ENCODE peak calls at places on chromosomes 12 and 14, in six cellular contexts. One of them, this sample, is unnamed.

GRCh38 chr12:104569348-104570173 is 112.8 kb downstream of the CHST11 start:
- DNase-seq in endothelial cell: no peak
- DNase-seq in PC-3: no peak
- DNase-seq in left lung: peak; percentile 43
- DNase-seq in natural killer cell: peak; percentile 61
- DNase-seq in OCI-LY7: peak; percentile 39
- DNase-seq in this sample: peak; percentile 76

GRCh38 chr14:86739761-86740160 is 1209.8 kb downstream of the FLRT2 start:
- DNase-seq in natural killer cell: no peak
- DNase-seq in PC-3: peak; percentile 6
- DNase-seq in left lung: no peak
- DNase-seq in endothelial cell: no peak
- DNase-seq in OCI-LY7: no peak
- DNase-seq in this sample: no peak

GRCh38 chr12:57175428-57176138 is 28.2 kb upstream of the LRP1-AS start:
- DNase-seq in OCI-LY7: peak; percentile 21
- DNase-seq in left lung: peak; percentile 59
- DNase-seq in PC-3: peak; percentile 80
- DNase-seq in natural killer cell: peak; percentile 35
- DNase-seq in endothelial cell: peak; percentile 84
- DNase-seq in this sample: peak; percentile 78

GRCh38 chr14:89425931-89426330 is 8.9 kb upstream of the FOXN3 start:
- DNase-seq in left lung: no peak
- DNase-seq in natural killer cell: no peak
- DNase-seq in PC-3: peak; percentile 91
- DNase-seq in endothelial cell: no peak
- DNase-seq in OCI-LY7: no peak
- DNase-seq in this sample: peak; percentile 72

GRCh38 chr12:31618228-31619025 is 27.5 kb upstream of the DENND5B start:
- DNase-seq in OCI-LY7: no peak
- DNase-seq in left lung: no peak
- DNase-seq in PC-3: no peak
- DNase-seq in endothelial cell: no peak
- DNase-seq in natural killer cell: no peak
- DNase-seq in this sample: no peak

GRCh38 chr14:39339003-39339402 is 93.2 kb downstream of the FBXO33 start:
- DNase-seq in PC-3: no peak
- DNase-seq in endothelial cell: no peak
- DNase-seq in left lung: no peak
- DNase-seq in natural killer cell: no peak
- DNase-seq in OCI-LY7: no peak
- DNase-seq in this sample: no peak

GRCh38 chr12:109201496-109201885 is 85.1 kb downstream of the ACACB start:
- DNase-seq in OCI-LY7: no peak
- DNase-seq in left lung: no peak
- DNase-seq in endothelial cell: no peak
- DNase-seq in PC-3: no peak
- DNase-seq in natural killer cell: no peak
- DNase-seq in this sample: no peak

GRCh38 chr12:104439137-104439536 is 17.6 kb upstream of the CHST11 start:
- DNase-seq in PC-3: no peak
- DNase-seq in natural killer cell: no peak
- DNase-seq in left lung: no peak
- DNase-seq in endothelial cell: no peak
- DNase-seq in OCI-LY7: no peak
- DNase-seq in this sample: no peak

GRCh38 chr12:104702565-104703139 is 245.9 kb downstream of the CHST11 start:
- DNase-seq in OCI-LY7: no peak
- DNase-seq in endothelial cell: no peak
- DNase-seq in natural killer cell: no peak
- DNase-seq in left lung: no peak
- DNase-seq in PC-3: no peak
- DNase-seq in this sample: no peak

GRCh38 chr12:94745562-94745961 is 95.2 kb upstream of the TMCC3 start:
- DNase-seq in PC-3: no peak
- DNase-seq in endothelial cell: no peak
- DNase-seq in OCI-LY7: no peak
- DNase-seq in left lung: no peak
- DNase-seq in natural killer cell: no peak
- DNase-seq in this sample: no peak

GRCh38 chr12:75710361-75711069 is 199.1 kb upstream of the KRR1 start:
- DNase-seq in natural killer cell: no peak
- DNase-seq in endothelial cell: no peak
- DNase-seq in OCI-LY7: no peak
- DNase-seq in PC-3: no peak
- DNase-seq in left lung: no peak
- DNase-seq in this sample: no peak

GRCh38 chr14:24673534-24674203 is 39.7 kb upstream of the GZMB start:
- DNase-seq in left lung: no peak
- DNase-seq in OCI-LY7: peak; percentile 45
- DNase-seq in endothelial cell: no peak
- DNase-seq in PC-3: no peak
- DNase-seq in natural killer cell: peak; percentile 52
- DNase-seq in this sample: no peak

GRCh38 chr12:99822273-99822672 is 162.5 kb downstream of the ANKS1B start:
- DNase-seq in PC-3: no peak
- DNase-seq in endothelial cell: no peak
- DNase-seq in OCI-LY7: no peak
- DNase-seq in natural killer cell: no peak
- DNase-seq in left lung: no peak
- DNase-seq in this sample: no peak

GRCh38 chr12:13258212-13258611 is 61.7 kb downstream of the EMP1 start:
- DNase-seq in OCI-LY7: no peak
- DNase-seq in PC-3: no peak
- DNase-seq in left lung: no peak
- DNase-seq in endothelial cell: no peak
- DNase-seq in natural killer cell: no peak
- DNase-seq in this sample: no peak

GRCh38 chr14:92726135-92726932 is 22.1 kb downstream of the LGMN start:
- DNase-seq in OCI-LY7: no peak
- DNase-seq in endothelial cell: no peak
- DNase-seq in natural killer cell: peak; percentile 77
- DNase-seq in PC-3: peak; percentile 88
- DNase-seq in left lung: peak; percentile 93
- DNase-seq in this sample: peak; percentile 94

GRCh38 chr12:11765421-11765816 is 115.9 kb downstream of the ETV6 start:
- DNase-seq in left lung: no peak
- DNase-seq in OCI-LY7: no peak
- DNase-seq in natural killer cell: no peak
- DNase-seq in PC-3: no peak
- DNase-seq in endothelial cell: no peak
- DNase-seq in this sample: no peak

GRCh38 chr14:90274808-90275454 is 18.6 kb downstream of the PSMC1 start:
- DNase-seq in PC-3: no peak
- DNase-seq in OCI-LY7: no peak
- DNase-seq in natural killer cell: no peak
- DNase-seq in endothelial cell: no peak
- DNase-seq in left lung: no peak
- DNase-seq in this sample: no peak

GRCh38 chr12:53061404-53062010 is 11.6 kb downstream of the TNS2 start:
- DNase-seq in natural killer cell: no peak
- DNase-seq in OCI-LY7: no peak
- DNase-seq in endothelial cell: no peak
- DNase-seq in PC-3: peak; percentile 87
- DNase-seq in left lung: peak; percentile 80
- DNase-seq in this sample: no peak

GRCh38 chr14:23071244-23071974 is 14.1 kb upstream of the CDH24 start:
- DNase-seq in left lung: peak; percentile 89
- DNase-seq in OCI-LY7: peak; percentile 82
- DNase-seq in endothelial cell: peak; percentile 81
- DNase-seq in PC-3: peak; percentile 84
- DNase-seq in natural killer cell: peak; percentile 58
- DNase-seq in this sample: peak; percentile 80

GRCh38 chr14:102353126-102353619 is 9.5 kb downstream of the CINP start:
- DNase-seq in PC-3: no peak
- DNase-seq in OCI-LY7: no peak
- DNase-seq in natural killer cell: no peak
- DNase-seq in left lung: no peak
- DNase-seq in endothelial cell: no peak
- DNase-seq in this sample: no peak

GRCh38 chr12:5914387-5915149 is 30.5 kb downstream of the ANO2 start:
- DNase-seq in PC-3: no peak
- DNase-seq in left lung: no peak
- DNase-seq in natural killer cell: no peak
- DNase-seq in endothelial cell: no peak
- DNase-seq in OCI-LY7: no peak
- DNase-seq in this sample: no peak

GRCh38 chr12:5915511-5915910 is 29.5 kb downstream of the ANO2 start:
- DNase-seq in PC-3: no peak
- DNase-seq in left lung: no peak
- DNase-seq in OCI-LY7: no peak
- DNase-seq in endothelial cell: no peak
- DNase-seq in natural killer cell: no peak
- DNase-seq in this sample: no peak

GRCh38 chr12:5910790-5911548 is 34.1 kb downstream of the ANO2 start:
- DNase-seq in endothelial cell: no peak
- DNase-seq in left lung: no peak
- DNase-seq in PC-3: no peak
- DNase-seq in natural killer cell: no peak
- DNase-seq in OCI-LY7: no peak
- DNase-seq in this sample: no peak

GRCh38 chr12:5912011-5912410 is 33.0 kb downstream of the ANO2 start:
- DNase-seq in natural killer cell: no peak
- DNase-seq in left lung: no peak
- DNase-seq in PC-3: no peak
- DNase-seq in endothelial cell: no peak
- DNase-seq in OCI-LY7: no peak
- DNase-seq in this sample: no peak

DNA sequence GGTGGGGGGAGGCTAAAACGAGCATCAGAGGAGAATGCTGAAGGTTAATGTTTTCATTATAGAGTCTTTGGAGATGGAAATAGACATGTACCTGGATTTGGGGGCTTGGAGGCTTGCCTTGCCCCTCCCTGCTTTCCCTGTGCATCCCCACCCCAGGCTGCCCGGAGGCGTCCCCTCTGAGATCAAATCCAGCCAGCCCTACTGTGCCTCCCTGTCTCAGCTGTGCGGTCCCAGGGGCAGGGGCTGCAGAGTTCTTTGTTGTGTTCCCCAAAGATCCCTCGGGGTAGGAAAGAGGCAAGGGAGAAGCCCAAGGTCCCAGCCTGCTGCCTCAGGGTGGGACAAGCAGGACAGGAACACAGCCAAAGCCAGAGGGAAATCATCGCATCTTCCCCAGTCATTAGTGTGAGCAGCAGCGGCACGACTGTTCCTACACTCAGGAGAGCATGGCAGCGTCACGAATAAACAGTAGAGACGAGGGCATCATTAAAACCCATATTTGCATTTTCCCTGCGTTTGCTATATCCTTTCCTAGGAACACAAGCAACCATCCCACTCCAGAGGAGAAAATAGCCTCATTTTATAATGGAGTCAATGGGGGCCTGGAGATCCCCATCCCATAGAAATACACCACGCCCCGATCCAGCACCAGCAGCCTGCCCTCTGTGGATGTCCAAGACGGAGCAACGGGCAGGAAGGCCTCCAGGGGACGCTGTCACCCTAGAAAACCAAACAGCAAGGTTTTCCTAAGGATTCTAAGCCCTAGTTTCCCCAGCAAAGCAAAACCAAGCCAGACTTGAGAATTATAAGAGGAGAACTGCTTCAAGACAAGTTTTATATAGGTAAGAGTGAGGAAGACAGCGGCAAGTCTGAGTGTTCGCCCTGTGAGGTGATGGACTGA is 32.4 kb downstream of the ANO2 start:
- DNase-seq in left lung: no peak
- DNase-seq in natural killer cell: no peak
- DNase-seq in PC-3: peak; percentile 7
- DNase-seq in OCI-LY7: no peak
- DNase-seq in endothelial cell: peak; percentile 70
- DNase-seq in this sample: no peak
- TF ChIP-seq CTCF in left lung: no peak
- TF ChIP-seq CTCF in natural killer cell: no peak
- TF ChIP-seq CTCF in PC-3: peak; percentile 48
- TF ChIP-seq CTCF in OCI-LY7: peak; percentile 57
- TF ChIP-seq CTCF in endothelial cell: peak; percentile 70
- TF ChIP-seq CTCF in this sample: no peak

GRCh38 chr14:21985081-21985480 is 311.5 kb upstream of the OR4E1 start:
- DNase-seq in OCI-LY7: no peak
- DNase-seq in left lung: no peak
- DNase-seq in endothelial cell: no peak
- DNase-seq in natural killer cell: no peak
- DNase-seq in PC-3: peak; percentile 55
- DNase-seq in this sample: no peak

GRCh38 chr14:21988413-21988812 is 314.8 kb upstream of the OR4E1 start:
- DNase-seq in PC-3: no peak
- DNase-seq in OCI-LY7: no peak
- DNase-seq in endothelial cell: no peak
- DNase-seq in natural killer cell: no peak
- DNase-seq in left lung: no peak
- DNase-seq in this sample: no peak

GRCh38 chr14:21989090-21989489 is 315.5 kb upstream of the OR4E1 start:
- DNase-seq in natural killer cell: no peak
- DNase-seq in left lung: no peak
- DNase-seq in OCI-LY7: no peak
- DNase-seq in endothelial cell: no peak
- DNase-seq in PC-3: no peak
- DNase-seq in this sample: no peak

GRCh38 chr14:21990116-21990515 is 316.5 kb upstream of the OR4E1 start:
- DNase-seq in endothelial cell: no peak
- DNase-seq in left lung: no peak
- DNase-seq in natural killer cell: no peak
- DNase-seq in OCI-LY7: peak; percentile 33
- DNase-seq in PC-3: peak; percentile 50
- DNase-seq in this sample: no peak

DNA sequence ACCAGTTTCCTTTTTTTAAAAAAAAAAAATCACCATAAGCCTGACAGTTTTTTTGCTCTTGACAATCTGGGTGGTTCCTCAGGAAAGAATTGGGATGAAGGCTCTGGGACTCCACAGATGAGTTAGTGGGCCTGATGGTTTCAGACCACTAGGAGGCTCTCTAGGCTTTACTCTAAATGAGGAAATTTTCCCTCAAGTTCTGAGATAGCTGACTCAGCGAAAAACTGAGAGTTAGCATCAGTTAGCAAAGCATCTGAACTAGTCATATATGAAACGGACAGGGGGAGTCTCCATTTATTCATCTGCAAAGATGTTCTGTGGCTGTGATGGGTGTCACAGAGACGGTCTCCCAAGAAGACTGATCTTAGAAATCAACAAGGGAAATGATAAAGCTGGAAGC is 314.3 kb upstream of the OR4E1 start:
- DNase-seq in OCI-LY7: peak; percentile 50
- DNase-seq in PC-3: peak; percentile 75
- DNase-seq in endothelial cell: peak; percentile 44
- DNase-seq in natural killer cell: no peak
- DNase-seq in left lung: no peak
- DNase-seq in this sample: no peak
- TF ChIP-seq CTCF in OCI-LY7: peak; percentile 78
- TF ChIP-seq CTCF in PC-3: peak; percentile 75
- TF ChIP-seq CTCF in endothelial cell: peak; percentile 59
- TF ChIP-seq CTCF in natural killer cell: peak; percentile 14
- TF ChIP-seq CTCF in left lung: no peak
- TF ChIP-seq CTCF in this sample: peak; percentile 66

GRCh38 chr12:2009623-2010022 is 5.4 kb upstream of the DCP1B start:
- DNase-seq in OCI-LY7: no peak
- DNase-seq in endothelial cell: no peak
- DNase-seq in left lung: no peak
- DNase-seq in natural killer cell: no peak
- DNase-seq in PC-3: no peak
- DNase-seq in this sample: no peak
- TF ChIP-seq CTCF in OCI-LY7: peak; percentile 58
- TF ChIP-seq CTCF in endothelial cell: no peak
- TF ChIP-seq CTCF in left lung: no peak
- TF ChIP-seq CTCF in natural killer cell: no peak
- TF ChIP-seq CTCF in PC-3: peak; percentile 23
- TF ChIP-seq CTCF in this sample: no peak

GRCh38 chr14:97417331-97417730 is 620.1 kb downstream of the VRK1 start:
- DNase-seq in natural killer cell: no peak
- DNase-seq in left lung: no peak
- DNase-seq in OCI-LY7: no peak
- DNase-seq in PC-3: no peak
- DNase-seq in endothelial cell: no peak
- DNase-seq in this sample: no peak
- TF ChIP-seq CTCF in natural killer cell: no peak
- TF ChIP-seq CTCF in left lung: no peak
- TF ChIP-seq CTCF in OCI-LY7: no peak
- TF ChIP-seq CTCF in PC-3: no peak
- TF ChIP-seq CTCF in endothelial cell: no peak
- TF ChIP-seq CTCF in this sample: no peak